ENCODE peak calls at places on chromosomes 4 and X, in five cellular contexts. One of them, this sample, is unnamed.

GRCh38 chr4:79906306-79906705 is 166.7 kb downstream of the ANTXR2 start:
- DNase-seq in left lung: no peak
- DNase-seq in aorta: no peak
- DNase-seq in lower lobe of right lung: no peak
- DNase-seq in neural crest cell: no peak
- DNase-seq in this sample: no peak

GRCh38 chr4:137960371-137961050 is 281.6 kb downstream of the SLC7A11 start:
- DNase-seq in left lung: no peak
- DNase-seq in aorta: no peak
- DNase-seq in lower lobe of right lung: no peak
- DNase-seq in neural crest cell: no peak
- DNase-seq in this sample: no peak

GRCh38 chr4:152229782-152230289 is 306.1 kb downstream of the FBXW7 start:
- DNase-seq in left lung: no peak
- DNase-seq in aorta: no peak
- DNase-seq in lower lobe of right lung: no peak
- DNase-seq in neural crest cell: no peak
- DNase-seq in this sample: no peak

GRCh38 chrX:101203782-101204351 is 15.7 kb upstream of the DRP2 start:
- DNase-seq in left lung: no peak
- DNase-seq in aorta: no peak
- DNase-seq in lower lobe of right lung: no peak
- DNase-seq in neural crest cell: no peak
- DNase-seq in this sample: no peak

GRCh38 chrX:41514179-41514578 is 67.0 kb downstream of the NYX start:
- DNase-seq in left lung: no peak
- DNase-seq in aorta: no peak
- DNase-seq in lower lobe of right lung: no peak
- DNase-seq in neural crest cell: no peak
- DNase-seq in this sample: no peak

GRCh38 chrX:150966235-150966634 is 16.9 kb upstream of the HMGB3 start:
- DNase-seq in left lung: no peak
- DNase-seq in aorta: no peak
- DNase-seq in lower lobe of right lung: no peak
- DNase-seq in neural crest cell: peak
- DNase-seq in this sample: no peak

GRCh38 chr4:109385260-109385659 is 48.4 kb upstream of the SEC24B start:
- DNase-seq in left lung: no peak
- DNase-seq in aorta: no peak
- DNase-seq in lower lobe of right lung: no peak
- DNase-seq in neural crest cell: no peak
- DNase-seq in this sample: no peak

GRCh38 chrX:15719324-15719968 is 18.6 kb upstream of the CA5B start:
- DNase-seq in left lung: no peak
- DNase-seq in aorta: no peak
- DNase-seq in lower lobe of right lung: no peak
- DNase-seq in neural crest cell: no peak
- DNase-seq in this sample: no peak

GRCh38 chrX:8803326-8803725 is 2.1 kb upstream of the FAM9A start:
- DNase-seq in left lung: no peak
- DNase-seq in aorta: no peak
- DNase-seq in lower lobe of right lung: no peak
- DNase-seq in neural crest cell: no peak
- DNase-seq in this sample: no peak

GRCh38 chr4:54658321-54659093 is 750 bp downstream of the KIT start:
- DNase-seq in left lung: peak
- DNase-seq in aorta: peak
- DNase-seq in lower lobe of right lung: peak
- DNase-seq in neural crest cell: peak
- DNase-seq in this sample: peak

GRCh38 chr4:31613946-31614623 is 893.9 kb downstream of the PCDH7 start:
- DNase-seq in left lung: no peak
- DNase-seq in aorta: no peak
- DNase-seq in lower lobe of right lung: no peak
- DNase-seq in neural crest cell: no peak
- DNase-seq in this sample: no peak

GRCh38 chr4:71107732-71108131 is 114.3 kb downstream of the DCK start:
- DNase-seq in left lung: no peak
- DNase-seq in aorta: no peak
- DNase-seq in lower lobe of right lung: no peak
- DNase-seq in neural crest cell: no peak
- DNase-seq in this sample: peak

GRCh38 chr4:150217804-150218203 is 139.6 kb downstream of the DCLK2 start:
- DNase-seq in left lung: no peak
- DNase-seq in aorta: no peak
- DNase-seq in lower lobe of right lung: no peak
- DNase-seq in neural crest cell: no peak
- DNase-seq in this sample: no peak

GRCh38 chr4:87005690-87006461 is 71.1 kb downstream of the AFF1 start:
- DNase-seq in left lung: no peak
- DNase-seq in aorta: no peak
- DNase-seq in lower lobe of right lung: no peak
- DNase-seq in neural crest cell: peak
- DNase-seq in this sample: no peak

GRCh38 chrX:1421433-1422134 is 29.7 kb upstream of the SLC25A6 start:
- DNase-seq in left lung: peak
- DNase-seq in aorta: peak
- DNase-seq in lower lobe of right lung: peak
- DNase-seq in neural crest cell: no peak
- DNase-seq in this sample: no peak

GRCh38 chr4:26632916-26633315 is 49.0 kb downstream of the TBC1D19 start:
- DNase-seq in left lung: no peak
- DNase-seq in aorta: no peak
- DNase-seq in lower lobe of right lung: no peak
- DNase-seq in neural crest cell: no peak
- DNase-seq in this sample: no peak

GRCh38 chrX:14546190-14546589 is 16.9 kb downstream of the GLRA2 start:
- DNase-seq in left lung: no peak
- DNase-seq in aorta: no peak
- DNase-seq in lower lobe of right lung: no peak
- DNase-seq in neural crest cell: no peak
- DNase-seq in this sample: no peak

GRCh38 chr4:101346562-101347266 is 612 bp downstream of the PPP3CA start:
- DNase-seq in left lung: peak
- DNase-seq in aorta: peak
- DNase-seq in lower lobe of right lung: peak
- DNase-seq in neural crest cell: peak
- DNase-seq in this sample: peak

GRCh38 chrX:138128025-138128671 is 562.2 kb downstream of the ZIC3 start:
- DNase-seq in left lung: no peak
- DNase-seq in aorta: no peak
- DNase-seq in lower lobe of right lung: no peak
- DNase-seq in neural crest cell: peak
- DNase-seq in this sample: no peak

GRCh38 chr4:103996637-103997036 is 276.9 kb upstream of the TACR3 start:
- DNase-seq in left lung: no peak
- DNase-seq in aorta: no peak
- DNase-seq in lower lobe of right lung: no peak
- DNase-seq in neural crest cell: peak
- DNase-seq in this sample: no peak

GRCh38 chrX:152601848-152602616 is 35.7 kb upstream of the GABRQ start:
- DNase-seq in left lung: no peak
- DNase-seq in aorta: no peak
- DNase-seq in lower lobe of right lung: no peak
- DNase-seq in neural crest cell: no peak
- DNase-seq in this sample: no peak

GRCh38 chrX:104668550-104668949 is 102.6 kb downstream of the IL1RAPL2 start:
- DNase-seq in left lung: no peak
- DNase-seq in aorta: no peak
- DNase-seq in lower lobe of right lung: no peak
- DNase-seq in neural crest cell: no peak
- DNase-seq in this sample: no peak

GRCh38 chrX:45505214-45505613 is 304.5 kb upstream of the DIPK2B start:
- DNase-seq in left lung: no peak
- DNase-seq in aorta: no peak
- DNase-seq in lower lobe of right lung: no peak
- DNase-seq in neural crest cell: no peak
- DNase-seq in this sample: no peak

GRCh38 chr4:26086621-26087068 is 172.6 kb downstream of the SMIM20 start:
- DNase-seq in left lung: no peak
- DNase-seq in aorta: no peak
- DNase-seq in lower lobe of right lung: no peak
- DNase-seq in neural crest cell: no peak
- DNase-seq in this sample: no peak

GRCh38 chr4:31657859-31658258 is 937.7 kb downstream of the PCDH7 start:
- DNase-seq in left lung: no peak
- DNase-seq in aorta: no peak
- DNase-seq in lower lobe of right lung: no peak
- DNase-seq in neural crest cell: no peak
- DNase-seq in this sample: no peak

GRCh38 chr4:113328514-113328913 is 279.1 kb downstream of the ANK2 start:
- DNase-seq in left lung: no peak
- DNase-seq in aorta: no peak
- DNase-seq in lower lobe of right lung: no peak
- DNase-seq in neural crest cell: no peak
- DNase-seq in this sample: no peak

GRCh38 chr4:10333942-10334341 is 123.3 kb downstream of the ZNF518B start:
- DNase-seq in left lung: no peak
- DNase-seq in aorta: no peak
- DNase-seq in lower lobe of right lung: no peak
- DNase-seq in neural crest cell: no peak
- DNase-seq in this sample: no peak

GRCh38 chrX:13200398-13200797 is 119.5 kb downstream of the ATXN3L start:
- DNase-seq in left lung: no peak
- DNase-seq in aorta: no peak
- DNase-seq in lower lobe of right lung: no peak
- DNase-seq in neural crest cell: no peak
- DNase-seq in this sample: no peak